ENCODE peak calls at places on chromosomes 1 and 21, in six cellular contexts. A is H9, O is GM12878, M is PC-3, R is HCT116, H is mesenchymal stem cell. U is an unnamed sample. For H3K27me3, the result is how much of the 10 kb centered on the place peaks cover.

GRCh38 chr1:64595871-64596515 is 126.1 kb downstream of the CACHD1 start:
- DNase-seq in A (no peak), R (no peak), H (no peak), M (no peak), O (no peak), U (no peak)

GRCh38 chr21:34988139-34988538 is 61.0 kb downstream of the RUNX1 start:
- DNase-seq in H (no peak), A (no peak), R (no peak), O (no peak), M (no peak), U (no peak)

GRCh38 chr1:43421976-43422750 is 31.6 kb downstream of the HYI start:
- DNase-seq in O (no peak), A (peak), H (no peak), M (no peak), R (no peak), U (no peak)

GRCh38 chr1:25051906-25052305 is 121.8 kb upstream of the RUNX3 start:
- DNase-seq in R (no peak), M (no peak), A (no peak), O (no peak), H (no peak), U (no peak)

GRCh38 chr1:12067900-12068821 is 5.1 kb downstream of the TNFRSF8 start:
- DNase-seq in H (peak), M (no peak), R (no peak), O (peak), A (peak), U (peak)

GRCh38 chr1:94416901-94417701 is 1.1 kb upstream of the ABCD3 start:
- DNase-seq in H (peak), R (no peak), A (no peak), O (no peak), M (peak), U (peak)

GRCh38 chr21:33325222-33326067 is 675 bp downstream of the IFNAR1 start:
- DNase-seq in R (no peak), M (peak), A (no peak), O (no peak), H (peak), U (peak)

GRCh38 chr1:41364444-41365319 is 3.4 kb downstream of the FOXO6 start:
- DNase-seq in R (no peak), H (no peak), M (no peak), O (no peak), A (no peak), U (no peak)

GRCh38 chr1:33181038-33181861 is 593 bp downstream of the TRIM62 start:
- DNase-seq in M (peak), O (no peak), R (no peak), H (peak), A (peak), U (peak)

GRCh38 chr1:178960781-178961180 is 64.9 kb upstream of the FAM20B start:
- DNase-seq in O (no peak), R (no peak), A (no peak), H (no peak), M (no peak), U (no peak)

GRCh38 chr1:178961331-178961730 is 64.4 kb upstream of the FAM20B start:
- DNase-seq in A (no peak), M (no peak), H (no peak), R (no peak), O (no peak), U (no peak)

GRCh38 chr1:178958491-178958890 is 67.2 kb upstream of the FAM20B start:
- DNase-seq in O (no peak), H (no peak), R (no peak), M (no peak), A (no peak), U (no peak)

GRCh38 chr1:178961868-178962267 is 63.8 kb upstream of the FAM20B start:
- DNase-seq in O (no peak), A (no peak), R (no peak), M (no peak), H (no peak), U (no peak)

GRCh38 chr1:178959543-178960460 is 65.9 kb upstream of the FAM20B start:
- DNase-seq in A (no peak), R (no peak), M (no peak), H (no peak), O (no peak), U (no peak)
- H3K27me3 ChIP-seq in A (under half), R (under half), M (under half), H (under half), O (under half), U (under half)

DNA sequence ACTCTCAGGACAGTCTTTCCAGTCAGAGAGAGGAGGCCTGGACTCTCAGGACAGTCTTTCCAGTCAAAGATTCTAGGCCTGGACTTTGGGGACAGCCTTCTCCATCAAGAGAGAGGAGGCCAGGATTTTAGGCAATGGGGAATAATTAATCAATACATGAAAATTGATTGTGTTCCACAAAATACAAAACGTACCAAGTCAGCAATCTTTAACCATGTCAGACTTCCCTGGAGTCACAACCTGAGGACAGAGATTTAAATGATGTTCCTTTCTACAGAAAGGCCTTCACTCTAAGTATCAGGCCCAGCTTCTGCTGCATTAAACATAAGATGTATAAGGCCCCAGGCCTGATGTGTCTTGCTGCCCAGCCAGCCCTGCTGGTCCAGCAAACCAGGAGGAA is 27.0 kb upstream of the GPR157 start:
- DNase-seq in O (no peak), A (no peak), R (no peak), H (no peak), M (no peak), U (no peak)
- H2AFZ ChIP-seq in O (no peak), A (no peak), R (no peak), H (no peak), M (no peak), U (no peak)

GRCh38 chr21:27269646-27270045 is 302.8 kb upstream of the ADAMTS5 start:
- DNase-seq in M (peak), H (peak), A (no peak), O (no peak), R (no peak), U (peak)
- H3K27me3 ChIP-seq in M (under half), H (under half), A (under half), O (under half), R (under half), U (under half)

GRCh38 chr1:227728059-227728891 is 6.8 kb downstream of the JMJD4 start:
- DNase-seq in O (peak), A (peak), R (peak), H (peak), M (peak), U (peak)
- H2AFZ ChIP-seq in O (peak), A (no peak), R (no peak), H (peak), M (peak), U (peak)

DNA sequence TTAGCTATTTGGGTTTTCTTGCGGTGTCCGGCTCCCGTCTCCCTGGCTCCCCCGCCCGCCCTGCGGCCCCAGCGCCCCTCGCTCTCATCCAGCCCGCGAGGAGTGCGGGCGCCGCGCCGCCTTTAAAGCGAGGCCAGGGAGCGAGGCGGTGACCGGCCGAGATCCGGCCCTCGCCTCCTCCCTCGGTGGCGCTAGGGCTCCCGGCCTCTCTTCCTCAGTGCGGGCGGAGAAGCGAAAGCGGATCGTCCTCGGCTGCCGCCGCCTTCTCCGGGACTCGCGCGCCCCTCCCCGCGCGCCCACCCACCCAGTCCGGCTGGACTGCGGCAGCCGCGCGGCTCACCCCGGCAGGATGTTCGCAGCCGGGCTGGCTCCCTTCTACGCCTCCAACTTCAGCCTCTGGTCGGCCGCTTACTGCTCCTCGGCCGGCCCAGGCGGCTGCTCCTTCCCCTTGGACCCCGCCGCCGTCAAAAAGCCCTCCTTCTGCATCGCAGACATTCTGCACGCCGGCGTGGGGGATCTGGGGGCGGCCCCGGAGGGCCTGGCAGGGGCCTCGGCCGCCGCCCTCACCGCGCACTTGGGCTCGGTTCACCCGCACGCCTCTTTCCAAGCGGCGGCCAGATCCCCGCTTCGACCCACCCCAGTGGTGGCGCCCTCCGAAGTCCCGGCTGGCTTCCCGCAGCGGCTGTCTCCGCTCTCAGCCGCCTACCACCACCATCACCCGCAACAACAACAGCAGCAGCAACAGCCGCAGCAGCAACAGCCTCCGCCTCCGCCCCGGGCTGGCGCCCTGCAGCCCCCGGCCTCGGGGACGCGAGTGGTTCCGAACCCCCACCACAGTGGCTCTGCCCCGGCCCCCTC is 495 bp downstream of the HLX start:
- DNase-seq in O (no peak), M (peak), A (peak), R (no peak), H (peak), U (peak)
- H3K27me3 ChIP-seq in O (under half), M (under half), A (half or more), R (under half), H (under half), U (half or more)

GRCh38 chr1:101185421-101185820 is 51.4 kb upstream of the S1PR1 start:
- DNase-seq in R (no peak), A (no peak), M (no peak), H (no peak), O (no peak), U (no peak)

GRCh38 chr1:101188311-101188710 is 48.5 kb upstream of the S1PR1 start:
- DNase-seq in A (no peak), H (no peak), M (peak), O (no peak), R (no peak), U (no peak)

GRCh38 chr1:101191049-101191448 is 45.8 kb upstream of the S1PR1 start:
- DNase-seq in R (no peak), H (no peak), O (no peak), A (no peak), M (no peak), U (no peak)

GRCh38 chr1:101190441-101190840 is 46.4 kb upstream of the S1PR1 start:
- DNase-seq in O (no peak), H (peak), R (no peak), M (no peak), A (no peak), U (peak)

DNA sequence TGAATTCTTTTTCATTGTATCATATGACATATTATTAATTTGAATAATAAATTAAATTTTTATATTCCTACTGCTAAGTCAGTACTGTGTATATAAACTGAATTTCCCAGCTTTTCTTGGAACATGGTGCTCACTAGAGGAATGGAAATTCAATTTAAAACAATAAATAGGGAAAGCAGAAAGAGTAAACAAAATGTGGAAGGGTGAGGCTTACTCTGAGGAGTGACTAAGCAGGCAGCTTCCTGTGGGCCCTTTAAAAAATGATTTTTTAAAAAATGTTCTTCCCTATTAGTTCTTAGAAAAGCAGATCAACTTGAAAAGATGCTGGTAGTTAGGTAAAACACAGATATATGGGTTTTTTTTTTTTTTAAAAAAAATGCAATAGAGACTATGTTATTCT is 49.5 kb upstream of the S1PR1 start:
- DNase-seq in R (no peak), O (no peak), A (no peak), H (peak), M (peak), U (no peak)
- H2AFZ ChIP-seq in R (no peak), O (no peak), A (no peak), H (no peak), M (no peak), U (no peak)

GRCh38 chr21:36710729-36711048 is 11.8 kb downstream of the SIM2 start:
- DNase-seq in M (no peak), A (no peak), H (no peak), O (no peak), R (no peak), U (no peak)
- H3K27me3 ChIP-seq in M (under half), A (under half), H (half or more), O (under half), R (under half), U (half or more)

GRCh38 chr1:232557096-232557495 is 72.8 kb downstream of the SIPA1L2 start:
- DNase-seq in R (no peak), A (no peak), O (no peak), H (no peak), M (no peak), U (no peak)
- H2AFZ ChIP-seq in R (no peak), A (no peak), O (no peak), H (no peak), M (no peak), U (no peak)

GRCh38 chr1:67522001-67522441 is 91.8 kb upstream of the SERBP1 start:
- DNase-seq in O (no peak), A (no peak), R (no peak), M (no peak), H (no peak), U (peak)

GRCh38 chr1:67522793-67523192 is 92.6 kb upstream of the SERBP1 start:
- DNase-seq in O (no peak), R (no peak), H (no peak), M (no peak), A (no peak), U (no peak)

GRCh38 chr1:67524143-67525052 is 94.2 kb upstream of the SERBP1 start:
- DNase-seq in M (peak), H (no peak), O (no peak), R (peak), A (peak), U (no peak)

GRCh38 chr1:67528141-67528540 is 97.9 kb upstream of the SERBP1 start:
- DNase-seq in A (no peak), H (no peak), O (no peak), R (no peak), M (no peak), U (no peak)

DNA sequence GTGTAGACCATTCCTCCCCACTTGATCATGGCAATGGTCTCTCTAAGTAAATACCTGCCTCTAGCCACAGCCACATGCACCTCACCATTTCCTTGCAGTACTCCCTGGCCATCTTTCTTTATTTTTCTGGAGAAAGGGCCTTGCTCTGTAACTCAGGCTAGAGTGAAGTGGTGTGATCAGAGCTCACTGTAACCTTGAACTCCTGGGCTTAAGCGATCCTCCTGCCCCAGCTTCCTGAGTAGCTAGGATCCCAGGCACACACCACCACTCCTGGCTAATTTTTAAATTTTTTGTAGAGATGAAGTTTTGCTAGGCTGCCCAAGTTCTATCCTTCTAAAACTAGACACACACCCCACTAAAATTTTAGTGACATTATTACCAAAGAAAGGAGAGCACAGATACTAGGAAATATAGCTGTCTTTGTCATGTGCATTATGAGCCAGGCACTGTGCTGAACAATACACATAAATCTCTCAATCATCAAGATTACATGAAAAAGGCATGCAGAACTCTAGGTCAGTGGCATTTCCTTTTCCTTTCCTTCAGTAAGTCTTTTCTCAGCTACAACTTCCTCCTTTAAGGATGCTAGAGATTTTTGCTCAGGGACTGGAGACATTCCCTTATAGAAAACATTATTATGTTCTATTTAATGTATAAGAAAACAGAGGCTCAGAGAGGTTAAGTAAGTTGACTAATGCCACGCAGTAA is 95.0 kb upstream of the SERBP1 start:
- DNase-seq in O (no peak), A (no peak), M (no peak), R (no peak), H (no peak), U (no peak)
- H3K27me3 ChIP-seq in O (under half), A (under half), M (under half), R (under half), H (under half), U (under half)

U was measured in hepatocyte.